ENCODE peak calls at places on chromosomes 13 and 19, in four cellular contexts. One of them, this sample, is unnamed.

GRCh38 chr13:19852766-19853165 is 10.7 kb downstream of the ZMYM5 start:
- DNase-seq in SK-N-SH: no peak
- DNase-seq in IMR-90: no peak
- DNase-seq in K562: no peak
- DNase-seq in this sample: no peak

GRCh38 chr13:24741016-24741662 is 22.8 kb upstream of the RNF17 start:
- DNase-seq in SK-N-SH: no peak
- DNase-seq in IMR-90: no peak
- DNase-seq in K562: peak
- DNase-seq in this sample: no peak

GRCh38 chr13:23899555-23899954 is 2.3 kb upstream of the C1QTNF9B start:
- DNase-seq in SK-N-SH: peak
- DNase-seq in IMR-90: peak
- DNase-seq in K562: peak
- DNase-seq in this sample: no peak

GRCh38 chr19:38233740-38234251 is 9.8 kb upstream of the DPF1 start:
- DNase-seq in SK-N-SH: peak
- DNase-seq in IMR-90: peak
- DNase-seq in K562: peak
- DNase-seq in this sample: no peak

GRCh38 chr13:23637813-23638212 is 67.6 kb downstream of the TNFRSF19 start:
- DNase-seq in SK-N-SH: no peak
- DNase-seq in IMR-90: no peak
- DNase-seq in K562: no peak
- DNase-seq in this sample: no peak

GRCh38 chr13:89486721-89487120 is 1815.5 kb downstream of the SLITRK5 start:
- DNase-seq in SK-N-SH: no peak
- DNase-seq in IMR-90: no peak
- DNase-seq in K562: no peak
- DNase-seq in this sample: no peak

GRCh38 chr13:109408596-109409382 is 377.6 kb downstream of the IRS2 start:
- DNase-seq in SK-N-SH: no peak
- DNase-seq in IMR-90: no peak
- DNase-seq in K562: no peak
- DNase-seq in this sample: no peak

GRCh38 chr19:54287456-54287855 is 6.5 kb upstream of the LILRB2 start:
- DNase-seq in SK-N-SH: no peak
- DNase-seq in IMR-90: peak
- DNase-seq in K562: no peak
- DNase-seq in this sample: no peak

GRCh38 chr19:449916-450315 is 10.9 kb downstream of the SHC2 start:
- DNase-seq in SK-N-SH: no peak
- DNase-seq in IMR-90: no peak
- DNase-seq in K562: no peak
- DNase-seq in this sample: no peak

GRCh38 chr13:37369618-37370017 is 228.9 kb downstream of the POSTN start:
- DNase-seq in SK-N-SH: no peak
- DNase-seq in IMR-90: peak
- DNase-seq in K562: no peak
- DNase-seq in this sample: no peak

GRCh38 chr13:25415196-25415595 is 43.4 kb downstream of the ATP8A2 start:
- DNase-seq in SK-N-SH: no peak
- DNase-seq in IMR-90: no peak
- DNase-seq in K562: no peak
- DNase-seq in this sample: no peak

GRCh38 chr19:8515317-8515716 is 1.4 kb upstream of the ZNF414 start:
- DNase-seq in SK-N-SH: no peak
- DNase-seq in IMR-90: no peak
- DNase-seq in K562: no peak
- DNase-seq in this sample: no peak

GRCh38 chr19:35468637-35469036 is 20.6 kb downstream of the FFAR2 start:
- DNase-seq in SK-N-SH: peak
- DNase-seq in IMR-90: no peak
- DNase-seq in K562: peak
- DNase-seq in this sample: peak

GRCh38 chr19:34953092-34953491 is 10.9 kb downstream of the ZNF792 start:
- DNase-seq in SK-N-SH: no peak
- DNase-seq in IMR-90: no peak
- DNase-seq in K562: no peak
- DNase-seq in this sample: no peak

GRCh38 chr19:861756-862528 is 2.5 kb downstream of the CFD start:
- DNase-seq in SK-N-SH: peak
- DNase-seq in IMR-90: no peak
- DNase-seq in K562: peak
- DNase-seq in this sample: no peak

GRCh38 chr19:35959040-35959967 is 23.1 kb downstream of the LRFN3 start:
- DNase-seq in SK-N-SH: peak
- DNase-seq in IMR-90: no peak
- DNase-seq in K562: no peak
- DNase-seq in this sample: no peak

GRCh38 chr19:7894612-7895309 is 6.5 kb downstream of the LRRC8E start:
- DNase-seq in SK-N-SH: no peak
- DNase-seq in IMR-90: no peak
- DNase-seq in K562: no peak
- DNase-seq in this sample: no peak

GRCh38 chr13:101417043-101417406 is 717 bp upstream of the NALCN start:
- DNase-seq in SK-N-SH: peak
- DNase-seq in IMR-90: peak
- DNase-seq in K562: no peak
- DNase-seq in this sample: no peak

GRCh38 chr13:31982124-31982523 is 49.5 kb upstream of the FRY start:
- DNase-seq in SK-N-SH: no peak
- DNase-seq in IMR-90: no peak
- DNase-seq in K562: no peak
- DNase-seq in this sample: no peak

GRCh38 chr19:10430505-10431253 is 10.3 kb downstream of the PDE4A start:
- DNase-seq in SK-N-SH: peak
- DNase-seq in IMR-90: peak
- DNase-seq in K562: peak
- DNase-seq in this sample: no peak

GRCh38 chr13:83065136-83065535 is 817.1 kb downstream of the SLITRK1 start:
- DNase-seq in SK-N-SH: no peak
- DNase-seq in IMR-90: peak
- DNase-seq in K562: no peak
- DNase-seq in this sample: no peak

GRCh38 chr13:97136418-97136817 is 85.7 kb upstream of the MBNL2 start:
- DNase-seq in SK-N-SH: no peak
- DNase-seq in IMR-90: no peak
- DNase-seq in K562: no peak
- DNase-seq in this sample: no peak

GRCh38 chr19:10271543-10272086 is 695 bp downstream of the ICAM1 start:
- DNase-seq in SK-N-SH: peak
- DNase-seq in IMR-90: peak
- DNase-seq in K562: peak
- DNase-seq in this sample: no peak

GRCh38 chr13:46624821-46625220 is 71.9 kb downstream of the LRCH1 start:
- DNase-seq in SK-N-SH: no peak
- DNase-seq in IMR-90: no peak
- DNase-seq in K562: no peak
- DNase-seq in this sample: no peak

GRCh38 chr13:29746167-29746677 is 104.2 kb downstream of the UBL3 start:
- DNase-seq in SK-N-SH: no peak
- DNase-seq in IMR-90: no peak
- DNase-seq in K562: no peak
- DNase-seq in this sample: no peak

GRCh38 chr13:98664047-98664446 is 87.1 kb upstream of the STK24 start:
- DNase-seq in SK-N-SH: no peak
- DNase-seq in IMR-90: peak
- DNase-seq in K562: no peak
- DNase-seq in this sample: no peak

GRCh38 chr13:31860002-31860401 is 120.7 kb downstream of the RXFP2 start:
- DNase-seq in SK-N-SH: peak
- DNase-seq in IMR-90: no peak
- DNase-seq in K562: no peak
- DNase-seq in this sample: no peak

GRCh38 chr19:8238251-8238650 is 29.1 kb downstream of the CERS4 start:
- DNase-seq in SK-N-SH: no peak
- DNase-seq in IMR-90: no peak
- DNase-seq in K562: no peak
- DNase-seq in this sample: no peak

GRCh38 chr19:55376381-55376933 is at the start of gene TMEM190:
- DNase-seq in SK-N-SH: peak
- DNase-seq in IMR-90: no peak
- DNase-seq in K562: peak
- DNase-seq in this sample: no peak

GRCh38 chr19:12720851-12721655 is 2.7 kb downstream of the TNPO2 start:
- DNase-seq in SK-N-SH: peak
- DNase-seq in IMR-90: no peak
- DNase-seq in K562: peak
- DNase-seq in this sample: no peak

GRCh38 chr19:12722566-12723382 is 958 bp downstream of the TNPO2 start:
- DNase-seq in SK-N-SH: peak
- DNase-seq in IMR-90: peak
- DNase-seq in K562: peak
- DNase-seq in this sample: peak

GRCh38 chr19:12723383-12723642 is 419 bp downstream of the TNPO2 start:
- DNase-seq in SK-N-SH: no peak
- DNase-seq in IMR-90: peak
- DNase-seq in K562: no peak
- DNase-seq in this sample: no peak

GRCh38 chr19:12720296-12720695 is 3.4 kb downstream of the TNPO2 start:
- DNase-seq in SK-N-SH: no peak
- DNase-seq in IMR-90: no peak
- DNase-seq in K562: no peak
- DNase-seq in this sample: no peak

GRCh38 chr19:12721656-12722565 is 1.8 kb downstream of the TNPO2 start:
- DNase-seq in SK-N-SH: peak
- DNase-seq in IMR-90: peak
- DNase-seq in K562: peak
- DNase-seq in this sample: no peak
- TF ChIP-seq MXI1 in SK-N-SH: no peak
- TF ChIP-seq MXI1 in IMR-90: no peak
- TF ChIP-seq MXI1 in K562: no peak
- TF ChIP-seq MXI1 in this sample: no peak

DNA sequence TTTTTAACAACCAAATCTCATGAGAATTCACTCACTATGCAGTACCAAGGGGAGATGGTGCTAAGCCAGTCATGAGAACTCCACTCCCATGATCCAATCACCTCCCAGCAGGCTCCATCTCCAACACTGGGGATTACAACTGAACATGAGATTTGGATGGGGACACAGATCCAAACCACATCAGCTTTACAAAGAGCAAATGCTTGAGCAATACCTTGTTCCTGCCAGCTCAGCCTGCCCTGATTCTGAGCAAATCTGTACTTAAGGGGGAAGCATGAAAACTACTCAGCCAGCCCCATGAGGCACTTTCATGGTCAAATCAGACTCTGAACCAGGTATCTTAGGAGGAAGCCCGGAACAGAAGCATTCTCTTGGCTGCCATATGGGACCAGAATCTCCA is 259.9 kb downstream of the TBC1D4 start:
- DNase-seq in SK-N-SH: no peak
- DNase-seq in IMR-90: peak
- DNase-seq in K562: no peak
- DNase-seq in this sample: no peak
- TF ChIP-seq MXI1 in SK-N-SH: no peak
- TF ChIP-seq MXI1 in IMR-90: no peak
- TF ChIP-seq MXI1 in K562: no peak
- TF ChIP-seq MXI1 in this sample: no peak

GRCh38 chr13:94312511-94313191 is 166.8 kb downstream of the DCT start:
- DNase-seq in SK-N-SH: no peak
- DNase-seq in IMR-90: no peak
- DNase-seq in K562: no peak
- DNase-seq in this sample: peak
- TF ChIP-seq MXI1 in SK-N-SH: no peak
- TF ChIP-seq MXI1 in IMR-90: no peak
- TF ChIP-seq MXI1 in K562: no peak
- TF ChIP-seq MXI1 in this sample: no peak

GRCh38 chr13:65724261-65724660 is 1505.9 kb downstream of the PCDH9 start:
- DNase-seq in SK-N-SH: no peak
- DNase-seq in IMR-90: peak
- DNase-seq in K562: no peak
- DNase-seq in this sample: no peak
- TF ChIP-seq MXI1 in SK-N-SH: no peak
- TF ChIP-seq MXI1 in IMR-90: no peak
- TF ChIP-seq MXI1 in K562: no peak
- TF ChIP-seq MXI1 in this sample: no peak

GRCh38 chr19:56423276-56423984 is 19.3 kb downstream of the ZNF583 start:
- DNase-seq in SK-N-SH: no peak
- DNase-seq in IMR-90: no peak
- DNase-seq in K562: no peak
- DNase-seq in this sample: no peak
- TF ChIP-seq MXI1 in SK-N-SH: no peak
- TF ChIP-seq MXI1 in IMR-90: no peak
- TF ChIP-seq MXI1 in K562: no peak
- TF ChIP-seq MXI1 in this sample: no peak

GRCh38 chr19:42200116-42200740 is 17.2 kb downstream of the DEDD2 start:
- DNase-seq in SK-N-SH: no peak
- DNase-seq in IMR-90: no peak
- DNase-seq in K562: no peak
- DNase-seq in this sample: no peak
- TF ChIP-seq MXI1 in SK-N-SH: no peak
- TF ChIP-seq MXI1 in IMR-90: no peak
- TF ChIP-seq MXI1 in K562: no peak
- TF ChIP-seq MXI1 in this sample: no peak

DNA sequence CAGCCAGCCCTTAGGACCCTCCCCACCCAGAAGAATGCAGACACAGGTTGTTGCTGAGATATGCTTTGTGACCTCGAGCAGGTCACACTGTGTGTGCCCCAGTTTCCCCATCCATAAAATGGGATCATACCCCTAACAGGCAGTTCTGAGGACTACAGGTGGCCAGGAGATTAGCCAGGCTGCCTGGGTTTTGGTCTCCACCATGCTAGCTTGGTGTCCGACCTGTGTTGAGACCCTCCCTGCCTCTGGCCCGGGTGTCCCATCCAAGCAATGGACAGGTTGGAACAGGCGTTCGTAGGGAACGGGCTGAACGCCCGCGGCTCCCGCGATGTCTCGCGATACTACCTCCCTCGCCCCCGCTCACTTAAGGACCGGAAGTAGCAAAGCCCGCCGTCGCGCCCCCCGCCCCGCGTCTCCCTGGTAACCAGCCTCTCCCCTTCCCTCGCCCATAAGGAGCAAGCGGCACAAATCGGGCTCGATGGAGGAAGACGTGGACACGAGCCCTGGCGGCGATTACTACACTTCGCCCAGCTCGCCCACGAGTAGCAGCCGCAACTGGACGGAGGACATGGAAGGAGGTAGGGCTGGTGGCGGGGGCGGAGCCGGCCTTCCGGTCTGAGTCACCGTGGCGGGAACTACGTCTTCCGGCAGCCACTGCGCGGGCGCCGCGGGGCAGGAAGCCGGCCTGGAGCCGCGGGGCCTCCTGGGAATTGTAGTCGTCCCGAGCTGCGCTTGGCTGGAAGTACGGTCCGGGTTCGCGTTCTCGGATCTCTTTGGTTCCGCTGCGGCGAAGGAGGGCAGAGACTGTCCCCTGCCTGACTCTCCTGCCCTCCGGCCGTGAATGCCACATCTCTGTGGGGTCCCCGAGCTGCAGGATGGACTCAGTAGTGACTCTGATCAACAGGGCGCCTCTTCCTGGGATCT is 45.4 kb downstream of the SMIM24 start:
- DNase-seq in SK-N-SH: peak
- DNase-seq in IMR-90: peak
- DNase-seq in K562: peak
- DNase-seq in this sample: peak
- TF ChIP-seq MXI1 in SK-N-SH: peak
- TF ChIP-seq MXI1 in IMR-90: peak
- TF ChIP-seq MXI1 in K562: peak
- TF ChIP-seq MXI1 in this sample: peak

GRCh38 chr13:28540612-28541011 is 45.7 kb upstream of the FLT1 start:
- DNase-seq in SK-N-SH: no peak
- DNase-seq in IMR-90: peak
- DNase-seq in K562: no peak
- DNase-seq in this sample: no peak
- TF ChIP-seq MXI1 in SK-N-SH: no peak
- TF ChIP-seq MXI1 in IMR-90: no peak
- TF ChIP-seq MXI1 in K562: no peak
- TF ChIP-seq MXI1 in this sample: no peak